ENCODE peak calls at places on chromosomes 4 and X, in six cellular contexts. R is DMS 273 treated with DMSO at 0.1 percent for 48 hours, F is HFF-Myc, O is NCI-H774, D is A172, T is NCI-H1417. W is an unnamed sample.

GRCh38 chrX:153635788-153636668 is 11.0 kb upstream of the DUSP9 start:
- DNase-seq in R (peak; percentile 62), F (no peak), O (no peak), D (peak; percentile 37), T (no peak), W (peak; percentile 92)

GRCh38 chr4:141307241-141307689 is 86.6 kb downstream of the ZNF330 start:
- DNase-seq in R (no peak), F (peak; percentile 58), O (no peak), D (peak; percentile 69), T (peak; percentile 77), W (peak; percentile 85)

GRCh38 chrX:11899091-11899490 is 141.1 kb downstream of the MSL3 start:
- DNase-seq in R (no peak), F (no peak), O (no peak), D (peak; percentile 89), T (no peak), W (no peak)

GRCh38 chrX:110284159-110284558 is 33.7 kb downstream of the AMMECR1 start:
- DNase-seq in R (no peak), F (peak; percentile 46), O (no peak), D (peak; percentile 46), T (no peak), W (no peak)

GRCh38 chrX:9515973-9516538 is 51.2 kb downstream of the TBL1X start:
- DNase-seq in R (no peak), F (no peak), O (no peak), D (no peak), T (no peak), W (no peak)

GRCh38 chr4:56762484-56763250 is 58.8 kb downstream of the SPINK2 start:
- DNase-seq in R (no peak), F (no peak), O (no peak), D (no peak), T (no peak), W (no peak)

GRCh38 chr4:168059251-168059650 is 33.1 kb upstream of the ANXA10 start:
- DNase-seq in R (no peak), F (no peak), O (no peak), D (no peak), T (no peak), W (no peak)

GRCh38 chrX:57366430-57366829 is 79.9 kb downstream of the FAAH2 start:
- DNase-seq in R (no peak), F (no peak), O (no peak), D (no peak), T (no peak), W (no peak)

GRCh38 chr4:95268819-95269565 is 279.8 kb downstream of the UNC5C start:
- DNase-seq in R (no peak), F (no peak), O (peak; percentile 1), D (peak; percentile 31), T (peak; percentile 83), W (no peak)

W was measured in endodermal cell.